ENCODE peak calls at places on chromosomes 7 and 10, in eight cellular contexts. C is IMR-90; Q is stimulated activated CD8-positive, alpha-beta memory T cell treated with anti-CD3 and anti-CD28 coated beads, Interleukin-12 subunit alpha, Interleukin-12 subunit beta, amount 100 ng/mL, for 1 hour; K is HFFc6; N is thoracic aorta; O is astrocyte of the hippocampus; L is colonic mucosa; F is psoas muscle. G is an unnamed sample.

GRCh38 chr10:114057845-114058244 is 14.2 kb downstream of the ADRB1 start:
- DNase-seq in C (no peak), Q (no peak), K (no peak), N (no peak), O (no peak), L (no peak), F (no peak), G (no peak)

GRCh38 chr7:38851321-38851720 is 57.7 kb downstream of the VPS41 start:
- DNase-seq in C (no peak), Q (no peak), K (no peak), N (no peak), O (no peak), L (no peak), F (no peak), G (no peak)

GRCh38 chr7:123945938-123946337 is 20.9 kb downstream of the SPAM1 start:
- DNase-seq in C (no peak), Q (no peak), K (no peak), N (no peak), O (no peak), L (no peak), F (no peak), G (no peak)

GRCh38 chr7:112381311-112382091 is 68.8 kb upstream of the IFRD1 start:
- DNase-seq in C (no peak), Q (no peak), K (no peak), N (no peak), O (no peak), L (no peak), F (no peak), G (no peak)

GRCh38 chr10:71494470-71494869 is 97.8 kb downstream of the CDH23 start:
- DNase-seq in C (no peak), Q (no peak), K (no peak), N (no peak), O (no peak), L (no peak), F (no peak), G (no peak)

GRCh38 chr7:30912454-30912985 is 867 bp downstream of the AQP1 start:
- DNase-seq in C (no peak), Q (no peak), K (no peak), N (no peak), O (no peak), L (no peak), F (no peak), G (no peak)

GRCh38 chr7:4797858-4798705 is 22.7 kb downstream of the AP5Z1 start:
- DNase-seq in C (peak), Q (peak), K (no peak), N (no peak), O (peak), L (peak), F (peak), G (peak)

GRCh38 chr10:79331226-79331625 is 16.0 kb upstream of the PPIF start:
- DNase-seq in C (peak), Q (no peak), K (no peak), N (no peak), O (no peak), L (no peak), F (no peak), G (no peak)

GRCh38 chr10:11146402-11147171 is 128.9 kb downstream of the CELF2 start:
- DNase-seq in C (peak), Q (no peak), K (no peak), N (no peak), O (peak), L (no peak), F (no peak), G (peak)

GRCh38 chr10:505459-505858 is 184.0 kb downstream of the DIP2C start:
- DNase-seq in C (no peak), Q (no peak), K (no peak), N (no peak), O (no peak), L (no peak), F (peak), G (no peak)

GRCh38 chr7:114875171-114875570 is 46.7 kb upstream of the MDFIC start:
- DNase-seq in C (no peak), Q (no peak), K (no peak), N (no peak), O (no peak), L (no peak), F (no peak), G (no peak)

GRCh38 chr10:86436963-86437362 is 70.4 kb upstream of the GRID1 start:
- DNase-seq in C (no peak), Q (no peak), K (no peak), N (no peak), O (no peak), L (no peak), F (no peak), G (no peak)

GRCh38 chr10:103554488-103555320 is 61.2 kb downstream of the NEURL1 start:
- DNase-seq in C (peak), Q (no peak), K (peak), N (no peak), O (peak), L (peak), F (peak), G (peak)

GRCh38 chr7:21318190-21318915 is 109.5 kb upstream of the SP4 start:
- DNase-seq in C (no peak), Q (no peak), K (no peak), N (no peak), O (no peak), L (no peak), F (no peak), G (peak)

GRCh38 chr7:24905996-24906770 is 73.8 kb downstream of the OSBPL3 start:
- DNase-seq in C (no peak), Q (no peak), K (peak), N (no peak), O (no peak), L (no peak), F (no peak), G (peak)

GRCh38 chr10:64394744-64395143 is 873.5 kb downstream of the REEP3 start:
- DNase-seq in C (peak), Q (no peak), K (peak), N (no peak), O (peak), L (no peak), F (no peak), G (peak)

GRCh38 chr7:138935438-138936079 is 45.6 kb downstream of the KIAA1549 start:
- DNase-seq in C (peak), Q (no peak), K (peak), N (no peak), O (peak), L (no peak), F (no peak), G (peak)

GRCh38 chr7:34133983-34134782 is 228.8 kb downstream of the BMPER start:
- DNase-seq in C (peak), Q (no peak), K (peak), N (no peak), O (peak), L (peak), F (peak), G (peak)

GRCh38 chr10:99369126-99369525 is 40.0 kb downstream of the CNNM1 start:
- DNase-seq in C (peak), Q (no peak), K (peak), N (no peak), O (peak), L (no peak), F (no peak), G (peak)

G was measured in EL.